ENCODE peak calls at places on chromosomes 16 and 17, in four cellular contexts. L is fibroblast of lung, H is AG04450, R is transverse colon. T is an unnamed sample.

GRCh38 chr16:11105038-11105903 is 150.7 kb downstream of the SOCS1 start:
- DNase-seq in L (peak), H (peak), R (peak), T (peak)

GRCh38 chr17:2094891-2095535 is 40.1 kb downstream of the HIC1 start:
- DNase-seq in L (peak), H (no peak), R (peak), T (peak)

GRCh38 chr16:67036323-67036741 is 7.4 kb downstream of the CBFB start:
- DNase-seq in L (no peak), H (no peak), R (no peak), T (no peak)

GRCh38 chr17:82583720-82584234 is 64.2 kb downstream of the FOXK2 start:
- DNase-seq in L (no peak), H (no peak), R (no peak), T (no peak)

GRCh38 chr16:64880994-64881393 is 240.9 kb downstream of the CDH11 start:
- DNase-seq in L (no peak), H (no peak), R (no peak), T (no peak)

GRCh38 chr17:83064021-83064731 is 15.2 kb upstream of the METRNL start:
- DNase-seq in L (no peak), H (no peak), R (peak), T (no peak)

GRCh38 chr16:56102159-56102798 is 89.0 kb upstream of the GNAO1 start:
- DNase-seq in L (no peak), H (no peak), R (peak), T (no peak)

GRCh38 chr17:41825175-41825845 is 10.7 kb downstream of the NT5C3B start:
- DNase-seq in L (no peak), H (no peak), R (no peak), T (no peak)

GRCh38 chr16:85166699-85167588 is 54.7 kb upstream of the CIBAR2 start:
- DNase-seq in L (no peak), H (no peak), R (no peak), T (peak)

GRCh38 chr17:41987642-41988041 is 21.0 kb downstream of the CNP start:
- DNase-seq in L (no peak), H (no peak), R (no peak), T (no peak)

GRCh38 chr16:81875461-81875860 is 96.4 kb downstream of the PLCG2 start:
- DNase-seq in L (no peak), H (no peak), R (no peak), T (no peak)

GRCh38 chr16:53822936-53823529 is 119.1 kb downstream of the FTO start:
- DNase-seq in L (peak), H (no peak), R (no peak), T (no peak)

GRCh38 chr17:3988297-3989120 is 24.3 kb upstream of the ATP2A3 start:
- DNase-seq in L (peak), H (no peak), R (peak), T (no peak)

DNA sequence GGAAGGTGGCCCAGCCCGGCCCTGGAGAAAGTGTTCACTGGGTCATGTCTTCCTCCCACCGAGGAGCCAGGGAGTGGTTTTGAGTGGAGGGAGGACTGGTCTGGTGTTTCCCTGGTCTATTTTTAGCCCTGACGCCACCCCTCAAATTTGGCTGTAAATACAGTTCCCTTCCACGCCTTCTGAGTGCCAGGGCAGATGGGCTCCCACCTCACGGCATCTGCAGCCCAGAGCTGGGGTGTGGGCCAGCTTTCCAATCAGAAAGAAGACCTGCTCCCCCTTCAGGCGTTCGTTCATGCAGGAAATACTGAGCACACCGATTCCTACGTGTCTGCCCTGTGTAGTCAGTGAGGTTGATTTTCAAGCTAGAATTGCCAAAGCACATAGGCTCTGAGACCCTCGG is 53.7 kb downstream of the SNX20 start:
- DNase-seq in L (peak), H (no peak), R (peak), T (peak)
- TF ChIP-seq CTCF in L (peak), H (peak), R (peak), T (peak)

GRCh38 chr17:43369986-43370385 is 28.8 kb upstream of the ARL4D start:
- DNase-seq in L (no peak), H (no peak), R (no peak), T (no peak)
- H3K4me3 ChIP-seq in L (no peak), H (no peak), R (no peak), T (no peak)

DNA sequence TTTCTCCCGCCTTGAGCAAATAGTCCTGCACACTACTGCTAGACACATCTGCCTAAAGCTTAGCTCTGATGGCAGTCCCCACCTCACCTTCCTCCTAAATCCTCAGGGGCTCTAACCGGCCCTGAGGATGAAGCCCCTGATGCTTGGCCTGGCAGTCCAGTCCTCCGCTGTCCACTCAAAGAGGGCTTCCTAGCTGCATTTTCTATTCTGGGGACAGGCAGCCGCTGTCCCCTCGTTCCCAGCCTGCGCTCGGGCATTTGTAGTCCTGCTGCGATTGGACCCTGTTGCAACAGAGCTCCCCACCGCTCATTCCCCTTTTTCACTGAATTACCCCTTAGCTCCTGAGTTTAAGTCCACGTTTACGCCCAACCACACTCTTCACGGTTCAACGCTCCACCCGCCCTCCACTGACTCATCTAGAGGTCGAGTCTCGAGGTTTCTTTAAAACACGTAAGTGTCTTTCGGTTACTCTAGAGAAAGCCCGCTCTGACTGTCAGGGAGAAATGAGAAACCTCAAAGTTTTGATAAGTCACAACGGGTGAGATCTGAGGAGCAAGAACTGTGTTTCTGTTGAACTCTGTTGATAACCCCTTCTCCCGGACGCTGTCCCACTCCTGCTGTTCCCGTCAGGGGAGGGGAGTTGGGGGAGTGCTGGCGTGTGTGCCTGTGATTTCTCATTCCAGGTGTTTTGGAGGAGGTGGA is 4.5 kb downstream of the CCR7 start:
- DNase-seq in L (peak), H (no peak), R (no peak), T (peak)
- TF ChIP-seq CTCF in L (no peak), H (no peak), R (no peak), T (no peak)

DNA sequence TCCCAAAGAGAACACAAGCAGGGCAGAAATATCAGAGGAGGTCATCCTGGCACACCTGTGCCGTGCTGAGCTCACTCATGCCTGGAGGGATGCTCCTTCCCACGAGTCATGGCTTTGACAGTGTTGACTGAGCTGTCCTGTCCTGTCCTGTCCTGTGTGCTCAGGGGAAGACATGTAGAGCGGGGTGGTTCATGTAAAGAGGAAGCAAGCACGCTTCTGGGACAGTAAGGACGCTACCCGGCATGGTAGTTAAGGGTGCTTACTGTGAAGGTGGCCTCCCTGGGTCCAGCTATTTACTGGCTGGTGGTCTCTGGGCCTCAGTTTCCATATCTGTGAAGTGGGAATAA is 394 bp downstream of the LGALS9 start:
- DNase-seq in L (no peak), H (no peak), R (no peak), T (peak)
- H3K4me3 ChIP-seq in L (no peak), H (no peak), R (peak), T (no peak)

GRCh38 chr17:27296427-27296979 is 2.6 kb downstream of the WSB1 start:
- DNase-seq in L (peak), H (peak), R (no peak), T (peak)
- TF ChIP-seq CTCF in L (no peak), H (no peak), R (no peak), T (no peak)

GRCh38 chr17:36939059-36939943 is 2.0 kb downstream of the LHX1 start:
- DNase-seq in L (no peak), H (no peak), R (no peak), T (no peak)

GRCh38 chr17:36937961-36938565 is 788 bp downstream of the LHX1 start:
- DNase-seq in L (peak), H (no peak), R (no peak), T (peak)

GRCh38 chr17:36939944-36940312 is 2.7 kb downstream of the LHX1 start:
- DNase-seq in L (no peak), H (no peak), R (no peak), T (no peak)

GRCh38 chr17:36937001-36937960 is at the start of gene LHX1:
- DNase-seq in L (no peak), H (no peak), R (no peak), T (no peak)

GRCh38 chr17:36938566-36939058 is 1.3 kb downstream of the LHX1 start:
- DNase-seq in L (no peak), H (no peak), R (no peak), T (no peak)
- H3K4me3 ChIP-seq in L (no peak), H (no peak), R (no peak), T (no peak)

DNA sequence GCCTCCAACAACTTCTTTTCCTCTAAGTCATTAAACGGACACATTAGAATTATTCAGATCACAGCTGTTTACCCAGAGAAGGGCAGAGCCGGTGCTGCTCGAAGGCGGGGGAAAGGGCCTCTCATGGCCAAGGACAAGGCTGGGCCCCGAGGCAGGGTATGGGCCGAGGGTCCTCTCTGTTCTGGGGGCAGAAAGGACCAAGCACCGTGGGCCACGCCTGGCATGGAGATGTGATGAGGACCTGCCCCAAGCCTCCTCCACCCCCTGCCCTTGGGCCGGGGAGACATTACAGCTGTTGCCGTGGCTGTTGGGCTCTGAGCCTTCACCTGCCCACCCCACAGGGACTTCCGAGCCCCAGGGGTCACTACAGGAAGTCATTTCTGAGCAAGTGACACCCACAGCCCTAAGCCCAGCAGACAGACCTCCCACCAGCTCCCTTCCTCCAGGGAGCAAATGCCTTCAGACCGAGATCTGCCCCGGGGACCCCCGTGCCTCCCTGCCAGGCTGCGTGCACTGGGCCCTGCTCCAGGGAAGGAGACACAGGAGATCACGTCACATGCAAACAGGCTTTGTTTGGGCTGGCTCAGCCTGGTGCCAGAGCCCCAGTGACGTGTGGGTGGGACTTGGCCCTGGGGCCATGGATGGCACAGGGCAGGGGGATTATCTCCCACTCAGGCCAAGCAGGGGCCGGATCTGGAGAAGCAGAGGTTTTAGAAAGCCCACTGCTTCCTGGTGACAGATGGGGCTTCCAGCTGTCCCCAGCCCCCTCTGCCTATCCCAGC is 652 bp upstream of the PVALEF start:
- DNase-seq in L (no peak), H (no peak), R (no peak), T (no peak)
- TF ChIP-seq CTCF in L (no peak), H (no peak), R (no peak), T (no peak)

GRCh38 chr17:21511368-21512195 is 135.4 kb downstream of the KCNJ12 start:
- DNase-seq in L (peak), H (peak), R (peak), T (peak)
- H3K4me3 ChIP-seq in L (peak), H (peak), R (peak), T (peak)

GRCh38 chr16:5490499-5490898 is 392.9 kb upstream of the EEF2KMT start:
- DNase-seq in L (peak), H (no peak), R (peak), T (no peak)
- TF ChIP-seq CTCF in L (peak), H (peak), R (peak), T (no peak)